ENCODE peak calls at places on chromosomes 13 and 19, in nine cellular contexts. One of them, this sample, is unnamed.
A peak's percentile ranks its signal among the peaks of the same experiment; 100 is the strongest.

GRCh38 chr19:38701455-38702063 is 42.7 kb downstream of the CAPN12 start:
- DNase-seq in ovary: no peak
- DNase-seq in Peyer's patch: peak; percentile 93
- DNase-seq in esophagus muscularis mucosa: no peak
- DNase-seq in sigmoid colon: no peak
- DNase-seq in uterus: no peak
- DNase-seq in adrenal gland: no peak
- DNase-seq in H54: no peak
- DNase-seq in A549: no peak
- DNase-seq in this sample: no peak

GRCh38 chr13:24288870-24289269 is 20.5 kb upstream of the C1QTNF9 start:
- DNase-seq in ovary: peak; percentile 54
- DNase-seq in Peyer's patch: no peak
- DNase-seq in esophagus muscularis mucosa: no peak
- DNase-seq in sigmoid colon: no peak
- DNase-seq in uterus: no peak
- DNase-seq in adrenal gland: no peak
- DNase-seq in H54: no peak
- DNase-seq in A549: no peak
- DNase-seq in this sample: no peak

GRCh38 chr19:17061691-17062090 is 13.6 kb downstream of the HAUS8 start:
- DNase-seq in ovary: no peak
- DNase-seq in Peyer's patch: no peak
- DNase-seq in esophagus muscularis mucosa: no peak
- DNase-seq in sigmoid colon: no peak
- DNase-seq in uterus: no peak
- DNase-seq in adrenal gland: no peak
- DNase-seq in H54: no peak
- DNase-seq in A549: no peak
- DNase-seq in this sample: no peak

GRCh38 chr13:40285634-40286033 is 380.8 kb downstream of the FOXO1 start:
- DNase-seq in ovary: no peak
- DNase-seq in Peyer's patch: no peak
- DNase-seq in esophagus muscularis mucosa: no peak
- DNase-seq in sigmoid colon: no peak
- DNase-seq in uterus: no peak
- DNase-seq in adrenal gland: no peak
- DNase-seq in H54: no peak
- DNase-seq in A549: no peak
- DNase-seq in this sample: no peak

GRCh38 chr13:73754727-73755292 is 379.4 kb downstream of the KLF12 start:
- DNase-seq in ovary: no peak
- DNase-seq in Peyer's patch: no peak
- DNase-seq in esophagus muscularis mucosa: no peak
- DNase-seq in sigmoid colon: no peak
- DNase-seq in uterus: no peak
- DNase-seq in adrenal gland: peak; percentile 40
- DNase-seq in H54: peak; percentile 16
- DNase-seq in A549: peak; percentile 4
- DNase-seq in this sample: peak; percentile 21

GRCh38 chr19:46291829-46292228 is 5.0 kb upstream of the HIF3A start:
- DNase-seq in ovary: no peak
- DNase-seq in Peyer's patch: no peak
- DNase-seq in esophagus muscularis mucosa: no peak
- DNase-seq in sigmoid colon: no peak
- DNase-seq in uterus: no peak
- DNase-seq in adrenal gland: no peak
- DNase-seq in H54: no peak
- DNase-seq in A549: no peak
- DNase-seq in this sample: no peak

GRCh38 chr13:103031332-103031873 is 34.8 kb downstream of the SLC10A2 start:
- DNase-seq in ovary: no peak
- DNase-seq in Peyer's patch: no peak
- DNase-seq in esophagus muscularis mucosa: no peak
- DNase-seq in sigmoid colon: no peak
- DNase-seq in uterus: no peak
- DNase-seq in adrenal gland: no peak
- DNase-seq in H54: no peak
- DNase-seq in A549: no peak
- DNase-seq in this sample: no peak

GRCh38 chr13:42047561-42048322 is 706 bp upstream of the DGKH start:
- DNase-seq in ovary: peak; percentile 23
- DNase-seq in Peyer's patch: peak; percentile 75
- DNase-seq in esophagus muscularis mucosa: no peak
- DNase-seq in sigmoid colon: peak; percentile 70
- DNase-seq in uterus: peak; percentile 44
- DNase-seq in adrenal gland: peak; percentile 36
- DNase-seq in H54: peak; percentile 37
- DNase-seq in A549: peak; percentile 40
- DNase-seq in this sample: peak; percentile 14

GRCh38 chr13:97288486-97288900 is 66.4 kb downstream of the MBNL2 start:
- DNase-seq in ovary: no peak
- DNase-seq in Peyer's patch: no peak
- DNase-seq in esophagus muscularis mucosa: no peak
- DNase-seq in sigmoid colon: no peak
- DNase-seq in uterus: no peak
- DNase-seq in adrenal gland: no peak
- DNase-seq in H54: no peak
- DNase-seq in A549: no peak
- DNase-seq in this sample: no peak

GRCh38 chr13:111484129-111484925 is 163.9 kb downstream of the TEX29 start:
- DNase-seq in ovary: no peak
- DNase-seq in Peyer's patch: no peak
- DNase-seq in esophagus muscularis mucosa: no peak
- DNase-seq in sigmoid colon: no peak
- DNase-seq in uterus: no peak
- DNase-seq in adrenal gland: no peak
- DNase-seq in H54: no peak
- DNase-seq in A549: no peak
- DNase-seq in this sample: no peak

GRCh38 chr13:41960195-41960699 is 662 bp downstream of the VWA8 start:
- DNase-seq in ovary: no peak
- DNase-seq in Peyer's patch: peak; percentile 48
- DNase-seq in esophagus muscularis mucosa: no peak
- DNase-seq in sigmoid colon: no peak
- DNase-seq in uterus: no peak
- DNase-seq in adrenal gland: peak; percentile 28
- DNase-seq in H54: peak; percentile 7
- DNase-seq in A549: peak; percentile 16
- DNase-seq in this sample: no peak

GRCh38 chr13:59946924-59947323 is 216.8 kb downstream of the DIAPH3 start:
- DNase-seq in ovary: no peak
- DNase-seq in Peyer's patch: no peak
- DNase-seq in esophagus muscularis mucosa: no peak
- DNase-seq in sigmoid colon: no peak
- DNase-seq in uterus: no peak
- DNase-seq in adrenal gland: no peak
- DNase-seq in H54: no peak
- DNase-seq in A549: no peak
- DNase-seq in this sample: no peak

GRCh38 chr19:1374250-1374577 is 9.5 kb upstream of the NDUFS7 start:
- DNase-seq in ovary: peak; percentile 50
- DNase-seq in Peyer's patch: no peak
- DNase-seq in esophagus muscularis mucosa: no peak
- DNase-seq in sigmoid colon: no peak
- DNase-seq in uterus: no peak
- DNase-seq in adrenal gland: no peak
- DNase-seq in H54: no peak
- DNase-seq in A549: no peak
- DNase-seq in this sample: no peak

GRCh38 chr19:3834349-3835054 is 34.3 kb downstream of the ZFR2 start:
- DNase-seq in ovary: no peak
- DNase-seq in Peyer's patch: no peak
- DNase-seq in esophagus muscularis mucosa: no peak
- DNase-seq in sigmoid colon: no peak
- DNase-seq in uterus: no peak
- DNase-seq in adrenal gland: no peak
- DNase-seq in H54: no peak
- DNase-seq in A549: no peak
- DNase-seq in this sample: no peak

GRCh38 chr19:3833578-3834348 is 35.1 kb downstream of the ZFR2 start:
- DNase-seq in ovary: no peak
- DNase-seq in Peyer's patch: no peak
- DNase-seq in esophagus muscularis mucosa: no peak
- DNase-seq in sigmoid colon: no peak
- DNase-seq in uterus: no peak
- DNase-seq in adrenal gland: no peak
- DNase-seq in H54: no peak
- DNase-seq in A549: no peak
- DNase-seq in this sample: no peak

GRCh38 chr19:3832001-3832400 is 36.8 kb downstream of the ZFR2 start:
- DNase-seq in ovary: no peak
- DNase-seq in Peyer's patch: no peak
- DNase-seq in esophagus muscularis mucosa: no peak
- DNase-seq in sigmoid colon: no peak
- DNase-seq in uterus: no peak
- DNase-seq in adrenal gland: no peak
- DNase-seq in H54: no peak
- DNase-seq in A549: no peak
- DNase-seq in this sample: no peak

GRCh38 chr19:3831601-3832000 is 37.2 kb downstream of the ZFR2 start:
- DNase-seq in ovary: no peak
- DNase-seq in Peyer's patch: no peak
- DNase-seq in esophagus muscularis mucosa: no peak
- DNase-seq in sigmoid colon: no peak
- DNase-seq in uterus: no peak
- DNase-seq in adrenal gland: no peak
- DNase-seq in H54: no peak
- DNase-seq in A549: no peak
- DNase-seq in this sample: no peak

DNA sequence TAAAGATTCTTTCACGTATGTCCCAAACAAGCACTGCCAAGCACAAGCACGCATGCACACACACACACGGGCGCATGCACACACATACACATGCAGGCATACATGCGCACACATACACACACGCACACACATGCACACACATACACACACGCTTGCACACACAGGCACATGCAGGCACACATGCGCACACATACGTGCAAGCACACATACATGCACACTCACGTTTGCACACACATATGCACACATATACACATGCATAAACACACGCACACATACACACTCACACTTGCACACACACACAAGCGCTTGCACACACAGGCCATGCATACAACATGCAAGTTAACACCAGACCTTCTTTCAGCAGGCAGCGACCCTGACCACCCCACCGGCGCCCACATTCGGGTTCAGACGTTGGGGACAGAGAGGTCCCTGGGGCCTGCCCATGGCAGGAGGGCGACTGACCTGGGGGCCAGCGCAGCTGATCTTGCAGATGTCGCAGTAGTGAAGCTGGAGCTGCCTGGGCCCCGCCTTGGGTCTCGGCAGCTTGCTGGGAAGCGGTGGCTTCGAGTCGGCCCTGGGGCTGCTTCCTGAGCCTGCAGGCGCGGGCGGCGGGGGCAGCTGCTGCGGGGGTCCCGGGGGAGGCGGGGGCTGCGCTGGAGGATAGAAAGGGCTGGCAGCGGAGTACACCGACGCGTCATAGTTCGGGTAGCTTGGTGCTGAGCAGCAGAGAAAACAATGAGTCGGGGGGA is 37.8 kb downstream of the ZFR2 start:
- DNase-seq in ovary: no peak
- DNase-seq in Peyer's patch: no peak
- DNase-seq in esophagus muscularis mucosa: no peak
- DNase-seq in sigmoid colon: no peak
- DNase-seq in uterus: no peak
- DNase-seq in adrenal gland: no peak
- DNase-seq in H54: no peak
- DNase-seq in A549: no peak
- DNase-seq in this sample: no peak
- TF ChIP-seq POLR2A in ovary: no peak
- TF ChIP-seq POLR2A in Peyer's patch: no peak
- TF ChIP-seq POLR2A in esophagus muscularis mucosa: no peak
- TF ChIP-seq POLR2A in sigmoid colon: no peak
- TF ChIP-seq POLR2A in uterus: no peak
- TF ChIP-seq POLR2A in adrenal gland: no peak
- TF ChIP-seq POLR2A in H54: no peak
- TF ChIP-seq POLR2A in A549: no peak
- TF ChIP-seq POLR2A in this sample: no peak

GRCh38 chr19:44071824-44072542 is at the start of gene ZNF284:
- DNase-seq in ovary: peak; percentile 79
- DNase-seq in Peyer's patch: peak; percentile 88
- DNase-seq in esophagus muscularis mucosa: peak; percentile 96
- DNase-seq in sigmoid colon: peak; percentile 92
- DNase-seq in uterus: peak; percentile 87
- DNase-seq in adrenal gland: peak; percentile 87
- DNase-seq in H54: peak; percentile 94
- DNase-seq in A549: peak; percentile 96
- DNase-seq in this sample: peak; percentile 88
- TF ChIP-seq POLR2A in ovary: no peak
- TF ChIP-seq POLR2A in Peyer's patch: peak; percentile 30
- TF ChIP-seq POLR2A in esophagus muscularis mucosa: no peak
- TF ChIP-seq POLR2A in sigmoid colon: no peak
- TF ChIP-seq POLR2A in uterus: no peak
- TF ChIP-seq POLR2A in adrenal gland: peak; percentile 30
- TF ChIP-seq POLR2A in H54: peak; percentile 55
- TF ChIP-seq POLR2A in A549: no peak
- TF ChIP-seq POLR2A in this sample: peak; percentile 65

DNA sequence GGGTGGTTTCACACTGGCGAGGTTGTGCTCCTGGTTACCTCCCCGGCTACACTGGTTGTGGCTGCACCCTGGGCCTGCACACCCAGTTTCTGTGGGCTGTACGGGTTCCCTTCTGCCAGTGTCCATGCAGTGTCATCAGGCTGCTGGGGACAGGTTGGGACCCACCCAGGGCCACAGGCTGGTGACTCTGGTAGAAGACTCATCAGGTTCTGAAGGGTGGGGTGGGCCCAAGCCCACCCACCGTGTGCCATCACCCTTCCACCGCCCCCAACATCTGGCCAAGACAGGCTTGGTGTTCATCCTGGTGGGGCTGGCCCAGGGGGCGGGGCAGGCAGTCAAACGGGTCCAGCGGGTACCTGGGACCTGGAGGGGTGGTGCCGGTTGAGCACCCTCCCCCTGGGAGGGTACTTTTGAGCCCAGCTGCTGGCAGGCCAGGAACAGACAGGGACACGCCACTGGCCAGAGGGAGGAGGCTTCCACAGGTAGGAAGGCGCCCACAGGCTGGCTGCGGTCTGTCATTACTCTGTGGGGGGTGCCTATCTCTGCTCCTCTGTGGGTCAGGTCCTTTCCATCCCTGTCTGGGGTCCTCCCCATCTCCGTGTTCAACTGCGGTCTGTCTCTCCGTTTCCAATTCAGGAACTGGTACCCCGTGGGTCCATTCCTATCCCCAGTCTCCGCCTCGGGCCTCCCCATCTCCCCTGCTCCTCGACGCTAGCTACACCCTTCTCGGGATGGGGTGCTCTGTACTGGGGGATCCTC is at the start of gene RNF225:
- DNase-seq in ovary: no peak
- DNase-seq in Peyer's patch: no peak
- DNase-seq in esophagus muscularis mucosa: no peak
- DNase-seq in sigmoid colon: no peak
- DNase-seq in uterus: no peak
- DNase-seq in adrenal gland: no peak
- DNase-seq in H54: no peak
- DNase-seq in A549: no peak
- DNase-seq in this sample: no peak
- TF ChIP-seq POLR2A in ovary: no peak
- TF ChIP-seq POLR2A in Peyer's patch: no peak
- TF ChIP-seq POLR2A in esophagus muscularis mucosa: no peak
- TF ChIP-seq POLR2A in sigmoid colon: no peak
- TF ChIP-seq POLR2A in uterus: no peak
- TF ChIP-seq POLR2A in adrenal gland: no peak
- TF ChIP-seq POLR2A in H54: no peak
- TF ChIP-seq POLR2A in A549: no peak
- TF ChIP-seq POLR2A in this sample: peak; percentile 53

GRCh38 chr19:39846176-39846677 is at the start of gene FBL:
- DNase-seq in ovary: peak; percentile 95
- DNase-seq in Peyer's patch: peak; percentile 98
- DNase-seq in esophagus muscularis mucosa: peak; percentile 98
- DNase-seq in sigmoid colon: peak; percentile 97
- DNase-seq in uterus: peak; percentile 94
- DNase-seq in adrenal gland: peak; percentile 98
- DNase-seq in H54: peak; percentile 99
- DNase-seq in A549: peak; percentile 100
- DNase-seq in this sample: peak; percentile 97
- TF ChIP-seq POLR2A in ovary: peak; percentile 73
- TF ChIP-seq POLR2A in Peyer's patch: peak; percentile 73
- TF ChIP-seq POLR2A in esophagus muscularis mucosa: no peak
- TF ChIP-seq POLR2A in sigmoid colon: peak; percentile 59
- TF ChIP-seq POLR2A in uterus: peak; percentile 71
- TF ChIP-seq POLR2A in adrenal gland: peak; percentile 74
- TF ChIP-seq POLR2A in H54: peak; percentile 87
- TF ChIP-seq POLR2A in A549: peak; percentile 99
- TF ChIP-seq POLR2A in this sample: peak; percentile 82